ENCODE peak calls at places on chromosome 16, in nine cellular contexts. T, W, V, J, B, N, P, A and R are unnamed samples. For H3K4me1, the result is how much of the 10 kb centered on the place peaks cover.

GRCh38 chr16:54748611-54749190 is 182.0 kb upstream of the IRX5 start:
- DNase-seq in T (no peak), W (no peak), V (no peak), J (peak), B (no peak), N (no peak), P (no peak), A (no peak), R (no peak)

GRCh38 chr16:19092653-19093410 is 20.9 kb upstream of the ITPRIPL2 start:
- DNase-seq in T (no peak), W (no peak), V (no peak), J (no peak), B (no peak), N (no peak), P (no peak), A (peak), R (no peak)

GRCh38 chr16:70750893-70751467 is 50.0 kb downstream of the VAC14 start:
- DNase-seq in T (no peak), W (peak), V (peak), J (no peak), B (peak), N (no peak), P (no peak), A (no peak), R (peak)

GRCh38 chr16:11087691-11088431 is 143.5 kb downstream of the CLEC16A start:
- DNase-seq in T (no peak), W (no peak), V (no peak), J (no peak), B (no peak), N (peak), P (peak), A (no peak), R (no peak)

GRCh38 chr16:2821483-2822157 is 4.6 kb downstream of the PRSS21 start:
- DNase-seq in T (no peak), W (no peak), V (no peak), J (no peak), B (no peak), N (no peak), P (no peak), A (no peak), R (no peak)

GRCh38 chr16:81189100-81189664 is 49.3 kb upstream of the BCO1 start:
- DNase-seq in T (no peak), W (peak), V (peak), J (no peak), B (peak), N (no peak), P (peak), A (no peak), R (peak)

GRCh38 chr16:2026461-2027023 is at the start of gene NHERF2:
- DNase-seq in T (no peak), W (no peak), V (peak), J (no peak), B (peak), N (no peak), P (peak), A (no peak), R (no peak)

GRCh38 chr16:11403534-11403795 is 58.2 kb downstream of the RMI2 start:
- DNase-seq in T (no peak), W (no peak), V (no peak), J (no peak), B (no peak), N (no peak), P (no peak), A (no peak), R (no peak)

GRCh38 chr16:17359778-17360177 is 111.0 kb downstream of the XYLT1 start:
- DNase-seq in T (no peak), W (no peak), V (no peak), J (peak), B (no peak), N (no peak), P (peak), A (no peak), R (no peak)

GRCh38 chr16:17273142-17273561 is 197.6 kb downstream of the XYLT1 start:
- DNase-seq in T (no peak), W (no peak), V (no peak), J (peak), B (no peak), N (no peak), P (peak), A (no peak), R (no peak)

GRCh38 chr16:71368958-71369357 is 10.4 kb downstream of the CALB2 start:
- DNase-seq in T (no peak), W (no peak), V (no peak), J (no peak), B (no peak), N (no peak), P (no peak), A (no peak), R (no peak)

GRCh38 chr16:29107299-29107698 is 122.4 kb downstream of the LAT start:
- DNase-seq in T (no peak), W (peak), V (peak), J (no peak), B (no peak), N (no peak), P (no peak), A (no peak), R (no peak)

GRCh38 chr16:29116980-29117379 is 132.1 kb downstream of the LAT start:
- DNase-seq in T (no peak), W (no peak), V (no peak), J (no peak), B (no peak), N (no peak), P (no peak), A (no peak), R (no peak)

GRCh38 chr16:29114476-29115012 is 129.7 kb downstream of the LAT start:
- DNase-seq in T (no peak), W (no peak), V (no peak), J (peak), B (no peak), N (no peak), P (no peak), A (no peak), R (no peak)

GRCh38 chr16:29111421-29111820 is 126.6 kb downstream of the LAT start:
- DNase-seq in T (no peak), W (no peak), V (no peak), J (no peak), B (no peak), N (no peak), P (no peak), A (no peak), R (no peak)
- H3K4me1 ChIP-seq in T (under half), W (under half), V (under half), J (under half), B (under half), N (under half), P (under half), A (under half), R (under half)

GRCh38 chr16:553601-554296 is 6.4 kb upstream of the PRR35 start:
- DNase-seq in T (no peak), W (no peak), V (no peak), J (no peak), B (no peak), N (no peak), P (no peak), A (peak), R (no peak)
- H3K4me3 ChIP-seq in T (no peak), W (no peak), V (no peak), J (no peak), B (no peak), N (no peak), P (no peak), A (no peak), R (no peak)

GRCh38 chr16:85170066-85171003 is 58.1 kb upstream of the CIBAR2 start:
- DNase-seq in T (no peak), W (no peak), V (no peak), J (no peak), B (no peak), N (no peak), P (peak), A (no peak), R (no peak)
- H3K4me1 ChIP-seq in T (under half), W (under half), V (half or more), J (half or more), B (half or more), N (under half), P (half or more), A (under half), R (half or more)

DNA sequence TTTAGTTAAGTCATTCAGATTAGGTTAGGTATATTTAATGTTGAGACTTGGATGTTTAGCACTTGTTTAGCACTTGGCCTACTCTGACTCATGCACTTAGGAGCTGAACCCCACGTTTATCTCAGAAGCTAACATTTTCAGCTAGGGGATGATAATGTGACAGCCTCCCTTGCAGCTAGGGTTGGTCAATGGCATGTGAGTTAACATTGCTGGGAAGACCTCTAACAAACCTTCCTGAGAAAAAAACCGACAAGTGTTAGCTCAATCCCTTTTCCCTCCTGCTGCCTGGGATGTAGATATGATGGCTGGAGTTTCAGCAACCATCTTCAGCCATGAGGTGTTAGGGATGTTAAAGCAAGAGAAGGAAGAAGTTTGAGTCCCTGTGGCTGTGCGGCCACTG is 185.0 kb upstream of the FOXF1 start:
- DNase-seq in T (no peak), W (no peak), V (no peak), J (no peak), B (no peak), N (no peak), P (no peak), A (no peak), R (no peak)
- H3K4me3 ChIP-seq in T (no peak), W (no peak), V (no peak), J (no peak), B (no peak), N (no peak), P (no peak), A (no peak), R (no peak)

GRCh38 chr16:68083239-68083781 is 1.9 kb upstream of the NFATC3 start:
- DNase-seq in T (no peak), W (no peak), V (no peak), J (no peak), B (no peak), N (no peak), P (no peak), A (no peak), R (no peak)

GRCh38 chr16:68084504-68085258 is 489 bp upstream of the NFATC3 start:
- DNase-seq in T (peak), W (peak), V (peak), J (peak), B (peak), N (peak), P (peak), A (peak), R (peak)

GRCh38 chr16:68082596-68083238 is 2.5 kb upstream of the NFATC3 start:
- DNase-seq in T (no peak), W (no peak), V (no peak), J (no peak), B (no peak), N (no peak), P (no peak), A (no peak), R (no peak)

GRCh38 chr16:68085259-68086071 is at the start of gene NFATC3:
- DNase-seq in T (peak), W (peak), V (peak), J (peak), B (peak), N (peak), P (peak), A (peak), R (peak)

DNA sequence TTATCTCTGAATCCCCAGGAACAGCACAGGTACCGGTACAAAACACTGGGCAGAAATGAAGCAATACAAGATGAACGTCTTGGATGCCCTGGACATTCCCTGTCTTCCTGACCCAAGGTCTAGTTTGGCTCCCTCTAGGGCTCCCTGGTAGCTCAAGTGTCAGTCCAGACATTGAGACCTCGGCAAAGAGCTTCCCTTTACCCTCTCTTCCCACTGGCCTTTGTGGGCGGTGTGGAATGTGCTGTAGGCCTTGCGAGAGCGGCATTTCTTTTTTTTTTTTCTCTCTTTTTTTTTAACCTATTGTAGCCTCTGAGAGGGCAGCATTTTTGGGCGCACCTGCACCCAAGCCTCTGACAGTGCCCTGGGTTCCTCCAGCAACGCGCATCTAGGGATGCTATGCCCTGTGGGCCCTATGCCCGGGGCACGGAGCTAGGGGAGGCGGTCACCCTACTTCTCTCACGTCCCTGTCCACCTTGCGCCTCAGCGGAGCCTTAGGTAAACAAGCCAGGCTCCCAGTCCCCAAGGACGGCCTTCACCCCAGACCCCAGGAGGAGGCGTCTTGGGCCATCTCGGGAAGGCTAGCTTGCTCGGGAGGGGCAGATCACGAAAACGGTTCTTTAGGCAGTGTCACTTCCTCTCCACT is 1.2 kb upstream of the NFATC3 start:
- DNase-seq in T (no peak), W (peak), V (no peak), J (no peak), B (no peak), N (no peak), P (peak), A (no peak), R (peak)
- H3K4me1 ChIP-seq in T (under half), W (under half), V (half or more), J (under half), B (half or more), N (half or more), P (half or more), A (half or more), R (half or more)

DNA sequence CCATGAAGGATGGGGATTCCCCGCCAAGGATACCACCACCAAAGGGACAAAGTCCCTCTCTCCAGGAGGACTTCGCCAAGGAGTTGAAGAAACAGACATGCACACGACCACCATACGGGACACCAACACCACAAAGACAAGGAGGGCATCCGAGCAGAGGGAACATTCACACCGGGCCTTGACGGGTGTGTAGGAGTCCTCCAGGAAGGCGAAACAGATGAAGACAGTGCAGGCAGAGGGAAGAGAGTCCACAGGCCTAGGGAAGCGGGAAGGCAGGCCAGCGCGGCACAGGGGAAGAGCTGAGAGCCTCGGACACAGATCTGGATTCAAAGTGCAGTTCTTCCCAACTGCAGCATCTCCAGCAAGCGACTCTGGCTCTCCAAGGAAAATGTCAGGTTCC is 10.8 kb downstream of the COTL1 start:
- DNase-seq in T (no peak), W (no peak), V (no peak), J (no peak), B (no peak), N (no peak), P (no peak), A (no peak), R (no peak)
- H3K4me3 ChIP-seq in T (no peak), W (no peak), V (no peak), J (no peak), B (no peak), N (no peak), P (no peak), A (peak), R (no peak)

DNA sequence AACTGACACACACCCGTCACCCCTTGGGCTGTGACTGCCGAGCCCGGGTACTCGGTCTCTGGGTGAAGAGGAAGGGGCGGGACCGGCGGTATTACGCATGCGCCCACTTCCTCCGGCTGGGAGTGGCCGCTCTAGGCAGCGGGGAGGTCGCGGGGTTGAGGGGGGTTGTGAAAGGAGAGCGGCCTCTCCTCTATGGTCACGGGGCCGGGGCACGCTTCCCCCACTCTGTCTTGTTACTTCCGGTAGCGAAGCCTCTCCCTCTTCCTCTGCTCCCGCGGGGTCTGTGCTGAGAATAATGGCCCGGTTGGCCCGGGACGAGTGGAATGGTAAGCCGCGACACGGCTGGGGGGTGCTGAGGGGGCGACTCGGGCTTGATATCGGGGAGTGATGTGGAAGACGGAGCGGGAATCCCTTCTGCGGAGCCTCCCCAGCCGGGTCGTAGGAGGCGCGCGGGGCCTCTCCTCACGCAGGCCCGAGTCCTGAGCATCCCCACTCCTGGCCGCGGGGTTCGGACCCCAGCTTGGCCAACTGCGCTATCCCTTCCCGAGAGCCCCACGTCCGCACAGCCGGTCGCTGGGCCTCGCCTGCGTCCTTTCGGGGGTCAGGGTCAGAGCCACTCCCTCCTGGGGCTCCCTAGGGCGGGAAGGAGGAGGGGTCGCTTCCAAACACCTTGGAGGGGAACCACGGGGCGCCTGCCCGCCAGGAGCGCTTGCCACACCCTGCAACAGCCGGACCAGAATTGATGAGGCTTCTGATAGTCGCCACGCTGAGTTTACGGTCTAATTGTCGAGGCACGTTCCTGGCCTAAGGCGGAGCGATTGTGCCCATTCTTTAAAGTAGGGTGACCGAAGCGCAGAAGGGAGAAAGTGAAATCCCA is at the start of gene BFAR:
- DNase-seq in T (peak), W (peak), V (peak), J (peak), B (peak), N (peak), P (peak), A (peak), R (peak)
- H3K4me1 ChIP-seq in T (under half), W (under half), V (half or more), J (under half), B (under half), N (half or more), P (under half), A (under half), R (half or more)

DNA sequence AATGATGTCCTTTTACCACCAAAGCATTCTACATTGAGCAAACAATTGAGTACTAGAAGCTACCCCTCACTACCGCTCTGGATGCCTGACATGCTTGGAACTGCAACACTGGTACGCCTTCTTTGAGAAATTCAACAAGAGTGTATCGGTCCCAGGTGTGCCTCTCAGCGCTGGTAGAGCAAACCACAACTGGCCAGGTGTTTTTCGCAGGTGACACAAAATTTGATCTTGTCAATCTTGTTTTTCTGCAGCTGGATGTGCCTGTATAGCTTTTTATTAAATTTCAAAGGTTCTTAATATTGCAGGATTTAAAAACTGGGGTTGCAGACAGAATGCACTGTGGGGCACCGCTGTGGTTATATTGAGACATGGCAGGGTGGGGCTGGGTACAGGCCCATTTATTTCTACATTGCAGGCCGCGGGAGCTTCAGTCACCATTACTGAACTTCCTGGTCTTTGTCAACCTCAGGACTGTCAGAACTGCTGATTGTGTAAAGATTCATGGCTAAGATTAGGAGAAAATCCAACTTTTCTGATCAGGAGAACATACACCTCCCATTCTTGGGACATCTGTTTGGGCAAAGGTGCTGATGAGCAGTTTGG is 4.4 kb upstream of the SNX20 start:
- DNase-seq in T (no peak), W (no peak), V (no peak), J (no peak), B (no peak), N (no peak), P (no peak), A (no peak), R (no peak)
- H3K4me3 ChIP-seq in T (no peak), W (no peak), V (no peak), J (no peak), B (no peak), N (no peak), P (no peak), A (no peak), R (no peak)